ENCODE peak calls at places on chromosomes 11 and 22, in four cellular contexts. Y is CD8-positive, alpha-beta T cell; Z is fibroblast of mammary gland; O is OCI-LY7. A is an unnamed sample.

GRCh38 chr11:10072841-10073240 is 221.2 kb downstream of the SBF2 start:
- DNase-seq in Y (no peak), Z (no peak), O (no peak), A (no peak)

GRCh38 chr11:113440816-113441215 is 34.4 kb downstream of the DRD2 start:
- DNase-seq in Y (no peak), Z (no peak), O (no peak), A (no peak)

GRCh38 chr11:69008774-69009440 is 4.1 kb downstream of the MRGPRF start:
- DNase-seq in Y (no peak), Z (peak; percentile 98), O (no peak), A (peak; percentile 81)

GRCh38 chr11:106231591-106231990 is 154.1 kb downstream of the AASDHPPT start:
- DNase-seq in Y (no peak), Z (peak; percentile 43), O (no peak), A (no peak)

GRCh38 chr11:112453601-112454577 is 193.2 kb upstream of the PLET1 start:
- DNase-seq in Y (no peak), Z (peak; percentile 58), O (peak; percentile 17), A (no peak)

GRCh38 chr22:20299736-20300136 is 20.1 kb downstream of the DGCR6L start:
- DNase-seq in Y (no peak), Z (peak; percentile 23), O (no peak), A (no peak)

GRCh38 chr11:57248780-57249383 is 11.8 kb upstream of the APLNR start:
- DNase-seq in Y (no peak), Z (peak; percentile 73), O (peak; percentile 49), A (peak; percentile 71)

GRCh38 chr22:45878051-45878764 is 98.8 kb downstream of the WNT7B start:
- DNase-seq in Y (no peak), Z (no peak), O (no peak), A (peak; percentile 75)

GRCh38 chr22:41746563-41747400 is 47.5 kb downstream of the MEI1 start:
- DNase-seq in Y (peak; percentile 70), Z (peak; percentile 87), O (peak; percentile 85), A (peak; percentile 91)

GRCh38 chr11:46905806-46906205 is 12.5 kb downstream of the LRP4 start:
- DNase-seq in Y (no peak), Z (no peak), O (no peak), A (no peak)

GRCh38 chr11:69774354-69775162 is 583 bp downstream of the FGF4 start:
- DNase-seq in Y (no peak), Z (no peak), O (no peak), A (no peak)

GRCh38 chr11:113603277-113604059 is 102.6 kb downstream of the TMPRSS5 start:
- DNase-seq in Y (no peak), Z (no peak), O (no peak), A (no peak)

GRCh38 chr22:35752172-35752832 is 34.6 kb downstream of the APOL5 start:
- DNase-seq in Y (no peak), Z (no peak), O (peak; percentile 92), A (no peak)

GRCh38 chr11:74954199-74954598 is 5.1 kb downstream of the SPCS2 start:
- DNase-seq in Y (no peak), Z (no peak), O (no peak), A (no peak)

GRCh38 chr22:49156662-49157285 is 670.9 kb downstream of the BRD1 start:
- DNase-seq in Y (no peak), Z (no peak), O (no peak), A (no peak)

GRCh38 chr11:1852885-1853284 is at the start of gene LSP1:
- DNase-seq in Y (peak; percentile 91), Z (no peak), O (peak; percentile 96), A (no peak)

GRCh38 chr11:121112498-121113455 is 11.7 kb downstream of the TECTA start:
- DNase-seq in Y (no peak), Z (peak; percentile 71), O (peak; percentile 41), A (no peak)

GRCh38 chr11:72083414-72083813 is 2.8 kb downstream of the LRRC51 start:
- DNase-seq in Y (no peak), Z (no peak), O (no peak), A (no peak)

GRCh38 chr11:36791957-36792356 is 193.9 kb upstream of the RAG2 start:
- DNase-seq in Y (no peak), Z (no peak), O (no peak), A (no peak)

GRCh38 chr11:75276696-75277095 is 36.1 kb downstream of the TPBGL start:
- DNase-seq in Y (peak; percentile 51), Z (no peak), O (no peak), A (no peak)

GRCh38 chr11:23725752-23726151 is 771.1 kb upstream of the LUZP2 start:
- DNase-seq in Y (no peak), Z (peak; percentile 40), O (no peak), A (no peak)

GRCh38 chr11:2325719-2326118 is 23.9 kb downstream of the TSPAN32 start:
- DNase-seq in Y (no peak), Z (peak; percentile 39), O (no peak), A (no peak)

GRCh38 chr11:116821050-116821918 is 1.8 kb downstream of the APOA4 start:
- DNase-seq in Y (no peak), Z (no peak), O (no peak), A (no peak)

GRCh38 chr11:108609681-108610080 is 16.1 kb upstream of the EXPH5 start:
- DNase-seq in Y (no peak), Z (peak; percentile 42), O (no peak), A (no peak)

GRCh38 chr11:102144357-102145342 is 34.4 kb downstream of the YAP1 start:
- DNase-seq in Y (no peak), Z (peak; percentile 78), O (no peak), A (no peak)

GRCh38 chr22:33255781-33256180 is 197.6 kb upstream of the SYN3 start:
- DNase-seq in Y (no peak), Z (no peak), O (peak; percentile 62), A (no peak)

GRCh38 chr11:62013266-62014157 is 46.1 kb upstream of the FTH1 start:
- DNase-seq in Y (no peak), Z (no peak), O (no peak), A (peak; percentile 62)

GRCh38 chr11:107741044-107741823 is 29.4 kb upstream of the SLN start:
- DNase-seq in Y (no peak), Z (peak; percentile 42), O (peak; percentile 42), A (no peak)

GRCh38 chr11:117826832-117827231 is 2.3 kb upstream of the FXYD2 start:
- DNase-seq in Y (no peak), Z (no peak), O (no peak), A (peak; percentile 56)

GRCh38 chr22:47375621-47376321 is 613.3 kb downstream of the TBC1D22A start:
- DNase-seq in Y (no peak), Z (no peak), O (no peak), A (peak; percentile 46)

GRCh38 chr11:112728716-112729115 is 232.5 kb upstream of the NCAM1 start:
- DNase-seq in Y (no peak), Z (no peak), O (no peak), A (no peak)

GRCh38 chr11:63839508-63840355 is 822 bp downstream of the MARK2 start:
- DNase-seq in Y (no peak), Z (no peak), O (peak; percentile 48), A (no peak)

GRCh38 chr11:129375731-129376657 is at the start of gene BARX2:
- DNase-seq in Y (no peak), Z (peak; percentile 64), O (no peak), A (no peak)

GRCh38 chr11:131572423-131572822 is 202.0 kb downstream of the NTM start:
- DNase-seq in Y (no peak), Z (no peak), O (no peak), A (no peak)
- H3K4me3 ChIP-seq in Y (no peak overlapping the region), Z (no peak overlapping the region), O (no peak overlapping the region), A (no peak overlapping the region)

DNA sequence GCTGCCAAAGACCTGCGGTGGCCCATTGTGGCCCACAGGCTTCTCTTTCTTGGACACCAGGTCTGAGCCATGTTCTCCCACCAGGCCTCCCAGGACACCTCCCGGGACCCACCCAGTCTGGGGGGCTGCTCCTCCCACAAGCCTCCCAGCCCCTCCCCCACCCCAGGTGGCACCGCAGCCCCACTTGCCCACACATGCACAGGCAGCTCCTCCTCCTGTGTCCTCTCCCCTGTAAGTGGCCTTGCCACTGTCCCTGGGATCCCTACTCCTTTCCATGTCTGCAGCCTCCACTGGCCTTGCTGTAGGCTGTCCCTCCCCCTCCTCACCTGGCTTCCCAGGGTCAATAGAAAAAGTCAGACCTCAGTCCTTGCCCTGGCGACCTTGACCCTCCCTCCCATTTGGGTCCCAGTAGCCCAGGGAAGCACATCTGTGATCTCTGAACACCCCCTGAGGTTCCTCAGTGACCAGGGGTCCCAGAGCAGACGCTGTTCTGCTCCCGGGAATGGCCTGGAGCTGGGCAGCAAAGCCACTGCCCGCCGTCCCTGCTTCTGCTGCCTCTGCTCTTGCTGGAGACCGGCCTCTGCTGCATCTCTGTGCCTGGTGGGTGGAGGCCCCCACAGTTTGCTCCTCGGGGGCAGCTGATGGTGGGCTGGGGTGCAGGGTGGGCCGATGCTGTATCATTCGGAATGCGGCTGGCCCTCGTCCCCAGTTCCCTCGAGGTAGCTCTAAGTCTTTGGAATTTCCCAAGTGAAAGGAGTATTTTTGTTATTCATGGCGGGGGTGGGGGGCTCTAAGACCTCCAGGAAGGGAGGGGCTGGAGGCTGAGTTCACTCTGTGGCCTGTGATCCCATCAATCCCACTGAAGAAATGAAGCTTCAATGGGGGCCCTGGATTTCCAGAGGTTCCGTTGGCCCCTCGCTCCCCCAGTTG is 43.6 kb downstream of the ARHGAP8 start:
- DNase-seq in Y (no peak), Z (no peak), O (no peak), A (no peak)
- TF ChIP-seq CTCF in Y (no peak), Z (no peak), O (no peak), A (no peak)

GRCh38 chr11:6926208-6927029 is at the start of gene ZNF215:
- DNase-seq in Y (peak; percentile 49), Z (peak; percentile 85), O (peak; percentile 94), A (no peak)

GRCh38 chr11:6928916-6929315 is 2.7 kb downstream of the ZNF215 start:
- DNase-seq in Y (no peak), Z (no peak), O (peak; percentile 19), A (no peak)

GRCh38 chr11:6927030-6927617 is 898 bp downstream of the ZNF215 start:
- DNase-seq in Y (no peak), Z (no peak), O (peak; percentile 94), A (no peak)

GRCh38 chr11:6925007-6925577 is 1.1 kb upstream of the ZNF215 start:
- DNase-seq in Y (no peak), Z (no peak), O (no peak), A (no peak)

GRCh38 chr11:6925636-6926207 is 504 bp upstream of the ZNF215 start:
- DNase-seq in Y (no peak), Z (peak; percentile 40), O (peak; percentile 27), A (no peak)
- H3K4me3 ChIP-seq in Y (no peak overlapping the region), Z (peak overlapping the region; percentile 86), O (peak overlapping the region; percentile 95), A (no peak overlapping the region)

DNA sequence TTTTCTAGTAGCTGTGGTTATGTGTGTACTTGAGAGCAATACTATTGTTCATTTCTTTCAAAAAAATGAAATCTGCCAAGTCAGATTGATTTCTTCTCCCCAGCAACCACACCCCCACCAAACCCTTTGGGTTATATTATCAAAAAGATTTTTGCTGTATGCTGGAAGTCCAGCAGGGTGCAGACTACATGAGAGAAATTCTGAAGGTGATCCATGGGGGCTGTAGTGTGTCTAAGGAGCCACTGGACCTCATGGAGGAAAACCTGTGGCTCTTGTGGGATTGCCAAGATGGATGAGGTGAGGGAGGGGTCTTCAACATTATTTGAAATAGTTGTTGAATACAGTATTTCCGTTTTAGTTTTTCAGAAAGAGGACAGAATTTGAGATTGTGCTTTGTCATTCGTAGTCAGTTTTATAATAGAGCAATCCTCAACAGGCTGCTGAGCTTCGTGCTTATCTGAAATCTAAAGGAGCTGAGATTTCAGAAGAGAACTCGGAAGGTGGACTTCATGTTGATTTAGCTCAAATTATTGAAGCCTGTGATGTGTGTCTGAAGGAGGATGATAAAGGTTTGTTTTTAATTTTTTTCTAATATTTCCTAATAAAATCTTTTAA is 3.1 kb downstream of the EIF3M start:
- DNase-seq in Y (no peak), Z (peak; percentile 46), O (peak; percentile 31), A (no peak)
- TF ChIP-seq CTCF in Y (no peak), Z (peak; percentile 41), O (peak; percentile 70), A (no peak)